ENCODE peak calls at places on chromosomes 4 and X, in five cellular contexts. F, N, M, B and T are unnamed samples.

GRCh38 chr4:53478671-53479456 is 101.4 kb downstream of the FIP1L1 start:
- DNase-seq in M (no peak), N (no peak), F (peak; percentile 85), B (no peak), T (peak; percentile 87)

GRCh38 chr4:169032194-169032593 is 22.1 kb upstream of the CBR4 start:
- DNase-seq in B (no peak), F (no peak), N (no peak), M (no peak), T (no peak)

GRCh38 chrX:1249101-1249887 is 19.3 kb upstream of the CSF2RA start:
- DNase-seq in N (peak; percentile 64), M (peak; percentile 15), B (no peak), F (peak; percentile 12), T (no peak)

GRCh38 chr4:80073362-80074008 is 456 bp upstream of the ANTXR2 start:
- DNase-seq in N (no peak), F (no peak), M (no peak), B (no peak), T (no peak)

GRCh38 chr4:146548443-146548842 is 26.7 kb upstream of the SLC10A7 start:
- DNase-seq in F (no peak), B (no peak), M (no peak), N (no peak), T (no peak)

GRCh38 chr4:81896936-81897335 is 425.2 kb upstream of the RASGEF1B start:
- DNase-seq in N (no peak), B (no peak), M (no peak), F (no peak), T (no peak)

GRCh38 chr4:106369456-106370060 is 980 bp upstream of the GIMD1 start:
- DNase-seq in F (peak; percentile 75), M (no peak), N (no peak), B (peak; percentile 85), T (peak; percentile 88)

GRCh38 chr4:164876680-164877324 is at the start of gene APELA:
- DNase-seq in F (no peak), N (no peak), B (no peak), M (no peak), T (no peak)

GRCh38 chrX:23394421-23394820 is 59.8 kb downstream of the PTCHD1 start:
- DNase-seq in M (no peak), F (no peak), N (no peak), B (no peak), T (peak; percentile 2)

GRCh38 chr4:41135761-41136160 is 78.6 kb downstream of the APBB2 start:
- DNase-seq in M (no peak), N (no peak), F (no peak), B (no peak), T (no peak)

GRCh38 chrX:139691493-139691842 is 16.5 kb downstream of the MCF2 start:
- DNase-seq in B (no peak), N (no peak), M (no peak), F (no peak), T (peak; percentile 3)

GRCh38 chrX:139692506-139692849 is 15.5 kb downstream of the MCF2 start:
- DNase-seq in M (no peak), F (no peak), B (no peak), N (no peak), T (peak; percentile 1)

GRCh38 chrX:139692908-139693307 is 15.1 kb downstream of the MCF2 start:
- DNase-seq in N (no peak), F (no peak), B (no peak), M (no peak), T (no peak)

GRCh38 chrX:139691843-139692505 is 16.0 kb downstream of the MCF2 start:
- DNase-seq in F (no peak), N (no peak), M (no peak), B (peak; percentile 1), T (peak; percentile 1)
- H3K4me3 ChIP-seq in F (peak overlapping the region; percentile 49), N (peak overlapping the region; percentile 3), M (peak overlapping the region; percentile 24), B (no peak overlapping the region), T (peak overlapping the region; percentile 25)

GRCh38 chrX:107508925-107509324 is 59.5 kb downstream of the FRMPD3 start:
- DNase-seq in M (no peak), N (no peak), B (no peak), F (no peak), T (no peak)
- H3K4me3 ChIP-seq in M (no peak overlapping the region), N (no peak overlapping the region), B (no peak overlapping the region), F (no peak overlapping the region), T (no peak overlapping the region)

DNA sequence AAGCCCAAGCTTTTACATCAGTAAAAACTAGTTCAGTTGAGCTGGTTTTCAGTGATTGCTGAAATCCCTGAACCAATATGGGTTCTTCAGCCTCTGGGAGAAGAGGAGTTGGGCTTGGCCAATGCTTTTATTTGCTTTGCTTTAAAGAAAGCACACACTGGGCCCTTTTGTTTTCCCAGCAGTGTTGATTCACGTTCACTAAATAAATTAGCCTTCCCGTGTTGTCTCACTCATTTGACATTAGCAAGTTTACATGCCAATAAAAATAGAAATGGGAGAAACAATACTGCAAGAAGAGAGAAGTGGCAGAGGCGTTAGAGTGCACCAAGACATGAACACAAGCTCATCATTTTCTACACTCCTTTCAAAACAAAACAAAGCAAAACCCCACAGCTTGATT is 136.2 kb downstream of the SHROOM3 start:
- DNase-seq in F (no peak), B (peak; percentile 31), N (no peak), M (no peak), T (no peak)
- H3K4me3 ChIP-seq in F (no peak overlapping the region), B (no peak overlapping the region), N (no peak overlapping the region), M (no peak overlapping the region), T (no peak overlapping the region)

GRCh38 chrX:19512961-19513360 is 2.3 kb downstream of the MAP3K15 start:
- DNase-seq in N (no peak), F (no peak), B (no peak), M (no peak), T (no peak)

GRCh38 chrX:19517965-19518364 is 2.7 kb upstream of the MAP3K15 start:
- DNase-seq in M (no peak), N (no peak), B (no peak), F (no peak), T (no peak)

GRCh38 chrX:19514791-19515614 is at the start of gene MAP3K15:
- DNase-seq in M (no peak), F (no peak), N (peak; percentile 45), B (peak; percentile 2), T (no peak)

GRCh38 chrX:19513383-19513782 is 1.9 kb downstream of the MAP3K15 start:
- DNase-seq in B (no peak), N (no peak), M (no peak), F (no peak), T (no peak)

GRCh38 chrX:19515615-19516105 is 352 bp upstream of the MAP3K15 start:
- DNase-seq in N (no peak), F (no peak), B (no peak), M (no peak), T (no peak)
- H3K4me3 ChIP-seq in N (no peak overlapping the region), F (no peak overlapping the region), B (no peak overlapping the region), M (no peak overlapping the region), T (no peak overlapping the region)

GRCh38 chrX:136210806-136211205 is 40.4 kb downstream of the MAP7D3 start:
- DNase-seq in B (no peak), M (no peak), N (no peak), F (no peak), T (no peak)
- H3K4me3 ChIP-seq in B (no peak overlapping the region), M (no peak overlapping the region), N (no peak overlapping the region), F (no peak overlapping the region), T (no peak overlapping the region)

DNA sequence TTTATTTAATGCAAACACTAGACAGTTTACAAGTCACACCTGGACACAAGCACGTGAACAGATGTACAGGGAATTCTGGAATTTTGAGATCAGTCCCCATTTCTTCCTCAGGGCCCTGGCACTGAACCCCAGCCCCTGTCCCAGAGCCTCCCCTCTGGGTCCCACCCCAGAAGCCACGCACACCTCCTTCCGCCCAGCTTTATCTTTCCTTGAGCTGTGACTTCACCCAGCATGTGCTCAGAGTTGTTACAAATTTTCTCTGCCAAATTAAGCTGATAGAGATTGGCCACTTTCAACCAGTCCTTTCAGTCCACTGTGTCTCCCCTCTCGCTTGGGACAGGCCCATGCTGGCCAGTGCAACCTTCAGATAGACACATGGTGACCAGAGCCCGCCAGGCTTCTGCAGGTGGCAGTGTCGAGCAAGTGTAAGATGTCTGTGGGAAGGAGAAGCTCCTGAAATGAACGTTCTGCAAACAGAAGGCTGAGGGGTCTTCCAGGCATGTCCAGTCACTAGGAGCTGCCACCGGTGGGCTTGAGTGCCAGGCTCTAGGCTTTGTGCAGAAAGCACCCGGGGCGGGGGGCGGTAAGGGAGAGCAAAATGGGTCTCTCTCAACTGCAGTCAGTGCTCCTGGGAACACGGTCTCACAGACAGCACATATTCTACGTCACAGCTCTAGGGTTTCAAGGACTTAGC is 73.3 kb downstream of the MTMR1 start:
- DNase-seq in N (no peak), M (no peak), F (no peak), B (no peak), T (no peak)
- H3K4me3 ChIP-seq in N (no peak overlapping the region), M (no peak overlapping the region), F (no peak overlapping the region), B (no peak overlapping the region), T (no peak overlapping the region)